ENCODE peak calls at places on chromosome 12, in six cellular contexts. M, S, L, C, H and R are unnamed samples.

GRCh38 chr12:8698132-8698829 is 490 bp downstream of the RIMKLB start:
- DNase-seq in H (no peak), C (peak), M (peak), L (peak), S (peak), R (peak)

GRCh38 chr12:14906114-14906513 is 20.5 kb upstream of the MGP start:
- DNase-seq in C (no peak), M (no peak), L (no peak), S (no peak), H (no peak), R (no peak)

GRCh38 chr12:65881348-65881961 is 57.2 kb downstream of the HMGA2 start:
- DNase-seq in S (no peak), C (no peak), L (peak), H (no peak), M (peak), R (peak)

GRCh38 chr12:68963456-68963859 is 30.5 kb upstream of the CPM start:
- DNase-seq in L (peak), M (no peak), C (no peak), H (no peak), S (no peak), R (no peak)

GRCh38 chr12:84247931-84248330 is 664.7 kb downstream of the SLC6A15 start:
- DNase-seq in S (no peak), H (no peak), L (no peak), M (no peak), C (no peak), R (no peak)

GRCh38 chr12:2194060-2194459 is 141.3 kb downstream of the CACNA1C start:
- DNase-seq in H (no peak), C (no peak), L (no peak), M (no peak), S (no peak), R (no peak)

GRCh38 chr12:94379479-94380113 is 80.1 kb downstream of the CEP83 start:
- DNase-seq in L (no peak), S (no peak), C (no peak), M (no peak), H (no peak), R (no peak)

GRCh38 chr12:76778358-76778757 is 14.4 kb downstream of the ZDHHC17 start:
- DNase-seq in C (no peak), L (no peak), S (no peak), M (no peak), H (no peak), R (no peak)

GRCh38 chr12:94803939-94804338 is 153.6 kb upstream of the TMCC3 start:
- DNase-seq in C (no peak), L (no peak), M (no peak), S (no peak), H (no peak), R (no peak)

GRCh38 chr12:15240898-15241297 is 19.7 kb upstream of the RERG start:
- DNase-seq in M (no peak), L (no peak), C (no peak), H (no peak), S (no peak), R (no peak)

GRCh38 chr12:98698603-98699463 is 53.7 kb downstream of the APAF1 start:
- DNase-seq in L (peak), S (peak), M (peak), C (no peak), H (peak), R (peak)

GRCh38 chr12:81758421-81759214 is 532 bp downstream of the PPFIA2 start:
- DNase-seq in L (peak), H (no peak), S (no peak), M (peak), C (no peak), R (peak)

GRCh38 chr12:27610380-27610779 is 85.9 kb upstream of the REP15 start:
- DNase-seq in L (peak), S (no peak), M (peak), C (no peak), H (peak), R (peak)

GRCh38 chr12:34033628-34034296 is 11.5 kb downstream of the ALG10 start:
- DNase-seq in H (peak), L (peak), M (peak), S (no peak), C (no peak), R (peak)

GRCh38 chr12:110048242-110049027 is at the start of gene C12orf76:
- DNase-seq in L (peak), H (peak), S (peak), C (peak), M (peak), R (peak)

GRCh38 chr12:117874842-117875434 is 93.9 kb downstream of the KSR2 start:
- DNase-seq in H (peak), S (peak), L (peak), M (peak), C (peak), R (peak)

GRCh38 chr12:47736877-47737676 is 11.8 kb upstream of the ENDOU start:
- DNase-seq in S (no peak), C (peak), H (no peak), L (peak), M (no peak), R (peak)

GRCh38 chr12:69342407-69342806 is 5.8 kb upstream of the LYZ start:
- DNase-seq in S (no peak), H (no peak), C (no peak), L (no peak), M (no peak), R (no peak)

GRCh38 chr12:857611-858010 is 91.9 kb downstream of the RAD52 start:
- DNase-seq in M (no peak), S (peak), C (no peak), H (no peak), L (peak), R (peak)

GRCh38 chr12:57240069-57240921 is 10.7 kb downstream of the STAC3 start:
- DNase-seq in S (no peak), C (no peak), L (peak), M (peak), H (no peak), R (peak)

GRCh38 chr12:107441906-107442305 is 243.7 kb upstream of the PWP1 start:
- DNase-seq in H (peak), C (no peak), M (peak), S (no peak), L (peak), R (no peak)

GRCh38 chr12:71594214-71594948 is 69.3 kb downstream of the ZFC3H1 start:
- DNase-seq in C (no peak), H (no peak), S (peak), M (peak), L (peak), R (peak)

GRCh38 chr12:66066071-66066928 is 64.2 kb downstream of the LLPH start:
- DNase-seq in C (no peak), H (peak), S (no peak), M (peak), L (peak), R (peak)

GRCh38 chr12:94284046-94284445 is 135.7 kb downstream of the PLXNC1 start:
- DNase-seq in C (no peak), L (no peak), S (no peak), M (no peak), H (no peak), R (no peak)

GRCh38 chr12:100398307-100398706 is 41.4 kb downstream of the SLC17A8 start:
- DNase-seq in H (no peak), S (no peak), C (no peak), L (no peak), M (no peak), R (no peak)

GRCh38 chr12:2581293-2582045 is 213.3 kb upstream of the FKBP4 start:
- DNase-seq in C (no peak), S (no peak), M (no peak), L (no peak), H (no peak), R (no peak)

GRCh38 chr12:24631691-24632090 is 317.2 kb downstream of the BCAT1 start:
- DNase-seq in S (no peak), L (no peak), C (no peak), M (no peak), H (no peak), R (no peak)

GRCh38 chr12:49868952-49869815 is 26.3 kb upstream of the BCDIN3D start:
- DNase-seq in H (peak), C (peak), M (peak), L (peak), S (no peak), R (peak)

GRCh38 chr12:9872116-9872515 is 3.0 kb upstream of the CLEC2B start:
- DNase-seq in S (no peak), L (no peak), C (no peak), H (no peak), M (no peak), R (no peak)

GRCh38 chr12:54421175-54421872 is 2.3 kb upstream of the ITGA5 start:
- DNase-seq in S (no peak), M (no peak), L (no peak), C (peak), H (no peak), R (peak)

DNA sequence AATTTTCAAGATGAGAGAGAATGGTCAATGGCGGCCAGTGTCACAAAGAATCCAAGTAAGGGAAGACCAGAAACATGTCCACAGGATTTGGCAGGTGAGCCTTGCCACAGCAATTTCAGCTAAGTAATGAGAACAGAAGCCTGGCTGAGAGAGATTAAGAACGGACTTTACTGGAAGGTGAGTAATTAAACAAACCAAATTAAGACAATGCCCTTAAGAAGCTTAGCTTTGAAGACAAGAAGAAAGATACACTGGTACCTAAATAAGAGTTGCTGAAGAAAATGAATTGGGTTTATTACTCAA is 145.4 kb upstream of the PLEKHG7 start:
- DNase-seq in S (no peak), L (no peak), H (no peak), C (no peak), M (no peak), R (no peak)
- H3K4me3 ChIP-seq in S (no peak), L (no peak), H (no peak), C (no peak), M (no peak), R (no peak)

GRCh38 chr12:104064842-104065441 is 611 bp downstream of the HCFC2 start:
- DNase-seq in H (no peak), L (peak), S (no peak), C (peak), M (no peak), R (peak)

GRCh38 chr12:104060791-104061190 is 3.5 kb upstream of the HCFC2 start:
- DNase-seq in L (no peak), M (no peak), H (no peak), S (no peak), C (no peak), R (no peak)

GRCh38 chr12:104059963-104060362 is 4.4 kb upstream of the HCFC2 start:
- DNase-seq in M (no peak), C (no peak), H (no peak), L (no peak), S (no peak), R (no peak)

GRCh38 chr12:104063712-104064030 is 660 bp upstream of the HCFC2 start:
- DNase-seq in H (no peak), L (no peak), S (no peak), M (no peak), C (peak), R (no peak)

GRCh38 chr12:104064031-104064841 is at the start of gene HCFC2:
- DNase-seq in L (peak), H (no peak), M (peak), S (peak), C (peak), R (peak)
- TF ChIP-seq CTCF in L (no peak), H (no peak), M (no peak), S (no peak), C (no peak), R (no peak)

DNA sequence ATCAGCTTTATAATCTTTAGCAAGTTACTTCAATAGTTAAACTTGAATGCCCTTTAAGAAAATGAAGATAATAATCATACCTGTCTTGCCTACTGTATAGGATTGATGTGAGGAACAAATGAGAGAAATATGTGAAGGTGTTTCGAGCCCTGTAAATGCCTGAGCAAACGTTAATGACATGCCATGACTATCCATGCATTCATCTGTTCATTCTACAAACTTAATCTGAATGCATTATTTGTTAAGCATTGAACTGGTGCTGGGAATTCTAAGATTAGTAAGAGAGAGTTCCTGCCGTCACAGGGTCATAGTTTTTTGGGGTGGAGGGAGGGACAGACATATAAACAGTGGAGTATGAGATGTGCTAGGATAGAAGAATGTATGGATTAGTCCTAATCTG is 111.5 kb upstream of the PRICKLE1 start:
- DNase-seq in M (no peak), S (no peak), H (no peak), C (no peak), L (no peak), R (no peak)
- H3K4me3 ChIP-seq in M (no peak), S (no peak), H (no peak), C (no peak), L (no peak), R (no peak)

DNA sequence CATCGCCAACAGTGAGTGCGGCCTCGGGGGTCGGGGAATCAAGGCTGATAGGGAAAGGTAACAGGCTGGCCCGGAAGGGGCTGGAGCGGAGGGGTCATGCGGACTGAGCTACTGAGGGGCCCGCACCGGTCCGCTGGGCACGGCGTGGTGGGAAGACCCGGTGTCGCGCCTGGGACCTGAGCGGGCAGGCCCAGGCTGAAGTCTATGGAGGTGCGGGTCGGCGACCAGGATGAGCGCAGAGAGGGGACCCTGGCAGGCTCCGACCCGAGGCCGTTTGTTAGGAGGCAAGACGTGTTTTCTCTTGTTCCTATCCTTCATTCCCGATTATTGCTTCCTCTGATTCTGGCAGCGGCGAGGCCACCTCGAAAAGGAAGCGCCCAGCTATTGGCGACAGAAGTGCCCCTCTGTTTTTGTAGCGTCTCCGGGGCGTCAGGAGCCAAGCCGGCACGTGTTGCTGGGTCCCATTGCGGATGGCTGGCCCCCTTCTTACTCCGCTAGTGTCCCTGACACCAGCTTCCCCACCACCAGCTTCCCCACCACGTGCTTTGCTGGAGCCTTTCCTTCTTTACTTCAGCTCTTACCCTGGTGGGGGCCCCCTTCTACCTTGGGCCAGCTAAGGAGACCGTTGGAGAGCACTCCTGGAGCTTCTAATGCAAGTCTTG is 587 bp downstream of the PA2G4 start:
- DNase-seq in M (peak), L (no peak), H (no peak), C (no peak), S (no peak), R (peak)
- TF ChIP-seq CTCF in M (no peak), L (no peak), H (no peak), C (peak), S (no peak), R (no peak)

GRCh38 chr12:67813509-67813908 is 165.0 kb downstream of the DYRK2 start:
- DNase-seq in C (no peak), L (no peak), M (no peak), S (no peak), H (no peak), R (no peak)
- H3K4me3 ChIP-seq in C (no peak), L (no peak), M (no peak), S (no peak), H (no peak), R (no peak)

GRCh38 chr12:51591020-51591901 is at the start of gene SCN8A:
- DNase-seq in S (peak), H (no peak), M (peak), L (peak), C (peak), R (peak)
- TF ChIP-seq CTCF in S (peak), H (no peak), M (no peak), L (no peak), C (no peak), R (no peak)